ENCODE peak calls at places on chromosomes 7 and 10, in eight cellular contexts. J is Panc1, Q is endothelial cell of umbilical vein, M is transverse colon, W is HCT116, L is cardiac muscle cell, I is adrenal gland, D is right cardiac atrium. A is an unnamed sample.

GRCh38 chr10:61836888-61837747 is 64.4 kb upstream of the ARID5B start:
- DNase-seq in Q (peak; percentile 78), L (no peak), I (no peak), D (no peak), W (peak; percentile 77), M (no peak), J (no peak), A (no peak)

GRCh38 chr10:114538544-114538906 is 119.5 kb downstream of the ABLIM1 start:
- DNase-seq in M (peak; percentile 85), L (no peak), Q (no peak), I (no peak), W (no peak), D (peak; percentile 45), J (no peak), A (no peak)

GRCh38 chr10:124578231-124579002 is 116.8 kb downstream of the LHPP start:
- DNase-seq in J (no peak), D (no peak), L (no peak), M (no peak), W (no peak), Q (no peak), I (no peak), A (no peak)

GRCh38 chr10:22436893-22437619 is 91.8 kb downstream of the SPAG6 start:
- DNase-seq in D (peak; percentile 94), M (peak; percentile 91), J (no peak), W (peak; percentile 92), Q (peak; percentile 91), I (peak; percentile 85), L (peak; percentile 74), A (peak; percentile 92)

GRCh38 chr7:28685660-28686417 is 272.3 kb downstream of the TRIL start:
- DNase-seq in D (peak; percentile 92), J (peak; percentile 92), L (peak; percentile 14), Q (peak; percentile 99), W (peak; percentile 65), M (peak; percentile 87), I (peak; percentile 95), A (peak; percentile 93)

GRCh38 chr7:55546826-55547225 is 25.5 kb downstream of the VOPP1 start:
- DNase-seq in W (peak; percentile 51), Q (peak; percentile 83), D (peak; percentile 70), J (peak; percentile 89), M (peak; percentile 82), L (no peak), I (peak; percentile 95), A (peak; percentile 55)

GRCh38 chr10:27242951-27243551 is 2.5 kb upstream of the ACBD5 start:
- DNase-seq in Q (peak; percentile 86), W (peak; percentile 65), I (peak; percentile 72), D (peak; percentile 43), M (peak; percentile 65), L (peak; percentile 41), J (no peak), A (peak; percentile 71)

GRCh38 chr10:104403625-104404024 is 50.0 kb downstream of the CFAP58 start:
- DNase-seq in Q (no peak), W (no peak), I (no peak), D (no peak), J (no peak), L (no peak), M (no peak), A (no peak)

GRCh38 chr7:47503283-47503682 is 78.6 kb downstream of the TNS3 start:
- DNase-seq in L (no peak), I (no peak), J (no peak), Q (no peak), M (no peak), W (no peak), D (no peak), A (no peak)

GRCh38 chr10:75400769-75401568 is 595 bp downstream of the ZNF503 start:
- DNase-seq in M (peak; percentile 60), D (peak; percentile 66), L (peak; percentile 67), J (no peak), I (peak; percentile 70), Q (peak; percentile 20), W (no peak), A (peak; percentile 58)

GRCh38 chr7:103592844-103593243 is 146.8 kb upstream of the SLC26A5 start:
- DNase-seq in D (no peak), L (no peak), Q (no peak), W (no peak), J (no peak), I (no peak), M (no peak), A (no peak)

GRCh38 chr10:90222939-90223338 is 521.5 kb downstream of the KIF20B start:
- DNase-seq in I (no peak), Q (no peak), M (no peak), W (no peak), J (no peak), D (no peak), L (no peak), A (no peak)

GRCh38 chr10:33661580-33662269 is 327.3 kb upstream of the NRP1 start:
- DNase-seq in I (peak; percentile 74), Q (peak; percentile 54), M (peak; percentile 29), D (peak; percentile 76), L (no peak), W (no peak), J (no peak), A (peak; percentile 61)

GRCh38 chr7:155862088-155862487 is 49.8 kb upstream of the SHH start:
- DNase-seq in W (no peak), Q (no peak), M (no peak), J (peak; percentile 75), D (no peak), I (no peak), L (no peak), A (no peak)

GRCh38 chr10:75032813-75033212 is 78.6 kb upstream of the SAMD8 start:
- DNase-seq in L (no peak), W (no peak), Q (no peak), J (no peak), M (no peak), I (no peak), D (no peak), A (no peak)

GRCh38 chr7:22445140-22445722 is 54.8 kb downstream of the STEAP1B start:
- DNase-seq in W (no peak), J (no peak), L (peak; percentile 61), Q (peak; percentile 99), M (peak; percentile 83), I (peak; percentile 46), D (peak; percentile 59), A (peak; percentile 70)

GRCh38 chr10:55174419-55174818 is 373.4 kb upstream of the PCDH15 start:
- DNase-seq in D (no peak), J (no peak), M (no peak), I (peak; percentile 37), Q (no peak), L (peak; percentile 7), W (no peak), A (no peak)

GRCh38 chr7:12722136-12722535 is 34.7 kb downstream of the ARL4A start:
- DNase-seq in Q (no peak), D (no peak), W (no peak), M (no peak), L (no peak), I (no peak), J (no peak), A (no peak)

GRCh38 chr7:12719141-12719919 is 31.9 kb downstream of the ARL4A start:
- DNase-seq in Q (peak; percentile 74), J (no peak), D (no peak), L (no peak), M (no peak), I (no peak), W (no peak), A (no peak)

GRCh38 chr7:12721286-12721830 is 33.9 kb downstream of the ARL4A start:
- DNase-seq in W (no peak), L (no peak), I (no peak), Q (no peak), M (no peak), D (no peak), J (no peak), A (no peak)

GRCh38 chr7:12722720-12723241 is 35.3 kb downstream of the ARL4A start:
- DNase-seq in L (no peak), Q (no peak), I (no peak), W (no peak), D (no peak), M (no peak), J (no peak), A (no peak)

DNA sequence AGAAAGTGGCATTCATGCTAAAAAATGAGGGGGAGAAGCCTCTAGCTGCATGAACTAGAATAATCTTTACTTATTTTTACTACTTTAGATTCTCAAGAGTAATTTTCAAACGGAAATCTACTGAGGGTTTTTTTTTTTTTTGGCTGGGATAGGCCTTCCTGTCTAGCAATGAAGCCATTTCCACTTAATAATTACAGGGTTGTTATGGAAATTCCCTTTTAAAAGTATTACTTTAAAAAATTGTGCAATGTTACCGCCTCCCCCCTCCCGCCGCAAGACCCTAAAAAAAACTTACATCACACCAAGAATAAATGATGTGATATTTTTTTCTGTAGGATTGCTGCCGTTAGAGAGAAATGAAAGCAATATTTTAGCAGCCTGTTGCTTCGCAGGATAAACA is 32.5 kb downstream of the ARL4A start:
- DNase-seq in D (no peak), J (no peak), I (no peak), W (no peak), L (no peak), Q (peak; percentile 86), M (no peak), A (no peak)
- H3K27ac ChIP-seq in D (no peak overlapping the region), J (no peak overlapping the region), I (peak overlapping the region; percentile 41), W (no peak overlapping the region), L (no peak overlapping the region), Q (peak overlapping the region; percentile 84), M (peak overlapping the region; percentile 46), A (no peak overlapping the region)

GRCh38 chr10:82402901-82403300 is 527.9 kb downstream of the NRG3 start:
- DNase-seq in J (no peak), L (no peak), M (no peak), I (no peak), Q (no peak), W (no peak), D (no peak), A (no peak)
- H3K9me3 ChIP-seq in J (no peaks in the 10 kb centered on the region), L (no peaks in the 10 kb centered on the region), M (no peaks in the 10 kb centered on the region), I (no peaks in the 10 kb centered on the region), Q (no peaks in the 10 kb centered on the region), W (peaks cover 6% of the 10 kb centered on the region), D (no peaks in the 10 kb centered on the region), A (peaks cover 5% of the 10 kb centered on the region)

GRCh38 chr7:5635461-5636445 is 145.7 kb downstream of the RNF216 start:
- DNase-seq in D (no peak), M (no peak), I (no peak), J (no peak), Q (peak; percentile 26), L (no peak), W (no peak), A (no peak)
- H3K4me3 ChIP-seq in D (no peak overlapping the region), M (no peak overlapping the region), I (no peak overlapping the region), J (no peak overlapping the region), Q (no peak overlapping the region), L (no peak overlapping the region), W (no peak overlapping the region), A (no peak overlapping the region)

DNA sequence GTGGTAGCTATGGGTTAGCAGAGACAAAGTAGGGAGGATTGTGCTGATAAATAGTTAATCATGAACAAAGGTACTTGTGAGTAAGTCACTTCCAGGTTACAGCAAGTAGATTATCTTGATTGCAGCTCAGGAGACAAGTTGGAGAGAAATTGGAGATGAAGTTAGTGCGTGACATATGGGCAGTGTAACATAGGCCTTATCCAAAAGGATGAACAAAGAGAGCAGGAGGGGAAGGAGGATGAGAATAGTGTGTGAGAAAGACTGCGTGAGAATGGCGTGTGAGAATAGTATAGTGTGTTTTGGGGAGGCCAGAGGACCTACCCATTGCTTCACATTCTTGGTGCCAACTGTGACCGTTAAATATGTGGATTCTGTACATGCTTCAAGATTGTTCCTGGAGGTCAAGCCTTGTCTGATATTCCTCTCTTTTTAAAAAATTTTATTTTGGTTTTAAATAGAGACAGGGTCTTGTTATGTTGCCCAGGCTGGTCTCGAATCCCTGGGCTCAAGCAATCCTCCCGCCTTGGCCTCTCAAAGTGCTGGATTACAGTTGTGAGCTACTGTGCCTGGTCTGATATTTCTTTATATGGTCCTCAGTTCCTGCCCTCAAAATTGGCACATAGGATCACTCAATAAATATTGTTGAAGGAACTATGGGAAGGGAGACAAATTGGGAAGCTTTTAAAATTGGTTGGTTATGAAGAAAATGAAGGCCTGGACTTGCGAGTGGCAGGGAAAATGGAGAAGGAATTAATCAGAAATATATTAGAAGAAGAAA is 3.2 kb downstream of the VCL start:
- DNase-seq in M (no peak), J (no peak), L (no peak), I (no peak), W (no peak), Q (no peak), D (no peak), A (no peak)
- H3K27ac ChIP-seq in M (peak overlapping the region; percentile 96), J (peak overlapping the region; percentile 93), L (no peak overlapping the region), I (no peak overlapping the region), W (no peak overlapping the region), Q (no peak overlapping the region), D (no peak overlapping the region), A (no peak overlapping the region)

A was measured in lung.